ENCODE peak calls at places on chromosomes 2 and 18, in seven cellular contexts. V is IMR-90, J is H1, A is neuronal stem cell, O is mesendoderm, Q is H9, U is mesenchymal stem cell. I is an unnamed sample.

GRCh38 chr2:152376968-152377367 is 42.0 kb downstream of the FMNL2 start:
- DNase-seq in O (no peak), U (no peak), A (no peak), Q (no peak), J (no peak), V (no peak), I (peak; percentile 31)

GRCh38 chr2:190378883-190379237 is 29.3 kb upstream of the MFSD6 start:
- DNase-seq in O (no peak), A (no peak), V (no peak), U (no peak), Q (no peak), J (no peak), I (no peak)

GRCh38 chr2:24231461-24231881 is 56.6 kb downstream of the FAM228A start:
- DNase-seq in A (no peak), U (no peak), J (no peak), Q (no peak), V (peak; percentile 50), O (no peak), I (peak; percentile 13)

GRCh38 chr18:3207565-3207964 is 12.2 kb downstream of the MYOM1 start:
- DNase-seq in V (peak; percentile 20), Q (no peak), J (no peak), U (no peak), A (no peak), O (peak; percentile 40), I (peak; percentile 36)

GRCh38 chr2:10842506-10842905 is 29.9 kb upstream of the PDIA6 start:
- DNase-seq in Q (no peak), V (no peak), U (no peak), O (no peak), J (no peak), A (no peak), I (no peak)

GRCh38 chr2:49251766-49252165 is 97.5 kb upstream of the FSHR start:
- DNase-seq in U (peak; percentile 86), O (no peak), V (peak; percentile 77), Q (no peak), J (no peak), A (no peak), I (no peak)

GRCh38 chr2:226984461-226985226 is 148.8 kb downstream of the RHBDD1 start:
- DNase-seq in O (peak; percentile 67), J (no peak), V (no peak), U (no peak), A (no peak), Q (no peak), I (no peak)

GRCh38 chr18:25661836-25662235 is 309.9 kb upstream of the ZNF521 start:
- DNase-seq in Q (no peak), U (peak; percentile 66), A (no peak), O (peak; percentile 3), V (peak; percentile 17), J (no peak), I (peak; percentile 56)

GRCh38 chr2:439540-440465 is 151.9 kb upstream of the ALKAL2 start:
- DNase-seq in O (no peak), Q (peak; percentile 8), J (no peak), U (no peak), V (no peak), A (no peak), I (no peak)

GRCh38 chr2:39119732-39120520 is 925 bp downstream of the SOS1 start:
- DNase-seq in O (peak; percentile 71), Q (peak; percentile 51), U (peak; percentile 68), V (peak; percentile 49), A (peak; percentile 54), J (no peak), I (peak; percentile 73)

GRCh38 chr2:168851674-168852320 is 38.4 kb downstream of the SPC25 start:
- DNase-seq in V (peak; percentile 84), A (no peak), O (no peak), Q (no peak), J (no peak), U (peak; percentile 37), I (peak; percentile 40)

GRCh38 chr2:182542501-182543258 is 115.8 kb upstream of the PDE1A start:
- DNase-seq in J (no peak), V (peak; percentile 65), U (peak; percentile 53), O (no peak), Q (no peak), A (no peak), I (no peak)

GRCh38 chr2:112093216-112093615 is 38.1 kb downstream of the TMEM87B start:
- DNase-seq in V (peak; percentile 29), O (no peak), J (no peak), A (no peak), Q (no peak), U (no peak), I (no peak)

GRCh38 chr2:29053223-29053622 is 21.1 kb downstream of the PCARE start:
- DNase-seq in V (peak; percentile 10), U (no peak), Q (peak; percentile 65), O (peak; percentile 97), A (no peak), J (no peak), I (peak; percentile 61)

GRCh38 chr18:49026501-49027378 is 76.0 kb upstream of the SMAD7 start:
- DNase-seq in J (no peak), A (no peak), U (no peak), Q (no peak), O (no peak), V (no peak), I (no peak)

GRCh38 chr2:64613276-64613675 is 40.4 kb downstream of the SERTAD2 start:
- DNase-seq in A (no peak), O (no peak), U (no peak), V (no peak), Q (no peak), J (no peak), I (no peak)

GRCh38 chr2:143807677-143808076 is 678.5 kb downstream of the ARHGAP15 start:
- DNase-seq in U (peak; percentile 42), J (no peak), A (no peak), O (no peak), V (no peak), Q (no peak), I (no peak)

GRCh38 chr2:196170202-196170680 is 1.1 kb downstream of the STK17B start:
- DNase-seq in U (peak; percentile 77), J (no peak), A (no peak), V (peak; percentile 64), O (no peak), Q (no peak), I (peak; percentile 67)

GRCh38 chr2:33022989-33023731 is 76.4 kb downstream of the LTBP1 start:
- DNase-seq in J (no peak), U (peak; percentile 90), A (no peak), O (no peak), Q (no peak), V (peak; percentile 95), I (no peak)

GRCh38 chr2:128628206-128628605 is 309.5 kb upstream of the HS6ST1 start:
- DNase-seq in V (no peak), Q (no peak), J (no peak), U (no peak), O (no peak), A (no peak), I (no peak)

GRCh38 chr2:126172785-126173184 is 483.2 kb upstream of the GYPC start:
- DNase-seq in Q (no peak), V (no peak), O (peak; percentile 89), J (no peak), U (no peak), A (no peak), I (no peak)

GRCh38 chr2:126795661-126796060 is 103.0 kb upstream of the TEX51 start:
- DNase-seq in V (no peak), O (no peak), A (no peak), J (no peak), Q (no peak), U (no peak), I (no peak)

GRCh38 chr18:68440433-68440832 is 274.5 kb downstream of the TMX3 start:
- DNase-seq in O (no peak), A (no peak), J (no peak), Q (no peak), U (no peak), V (no peak), I (no peak)

GRCh38 chr2:196601430-196602306 is 37.8 kb upstream of the CCDC150 start:
- DNase-seq in U (peak; percentile 99), O (peak; percentile 52), Q (no peak), A (no peak), V (peak; percentile 97), J (no peak), I (peak; percentile 90)

GRCh38 chr2:161090401-161090800 is 69.8 kb upstream of the TANK start:
- DNase-seq in A (no peak), V (peak; percentile 12), J (no peak), U (no peak), O (no peak), Q (no peak), I (no peak)

GRCh38 chr2:80525152-80525551 is 220.6 kb upstream of the LRRTM1 start:
- DNase-seq in U (no peak), Q (no peak), A (no peak), V (no peak), J (no peak), O (no peak), I (no peak)

GRCh38 chr2:207133493-207133861 is 32.3 kb downstream of the KLF7 start:
- DNase-seq in J (no peak), A (no peak), O (no peak), U (no peak), Q (no peak), V (no peak), I (no peak)
- H3K4me1 ChIP-seq in J (peaks cover 10% of the 10 kb centered on the region), A (peaks cover 27% of the 10 kb centered on the region), O (peaks cover 21% of the 10 kb centered on the region), U (peaks cover 17% of the 10 kb centered on the region), Q (peaks cover 6% of the 10 kb centered on the region), V (peaks cover 42% of the 10 kb centered on the region), I (peaks cover 12% of the 10 kb centered on the region)

GRCh38 chr18:32289480-32290075 is 99.7 kb downstream of the MEP1B start:
- DNase-seq in J (no peak), Q (peak; percentile 60), V (peak; percentile 72), U (peak; percentile 78), A (peak; percentile 36), O (peak; percentile 82), I (peak; percentile 91)
- H3K4ac ChIP-seq in J (no peak overlapping the region), Q (no peak overlapping the region), V (no peak overlapping the region), U (no peak overlapping the region), A (no peak overlapping the region), O (no peak overlapping the region), I (no peak overlapping the region)

GRCh38 chr2:207154556-207155179 is 11.1 kb downstream of the KLF7 start:
- DNase-seq in J (no peak), U (no peak), Q (no peak), V (no peak), A (no peak), O (peak; percentile 82), I (no peak)
- H3K4me1 ChIP-seq in J (peaks cover 24% of the 10 kb centered on the region), U (peaks cover 13% of the 10 kb centered on the region), Q (peaks cover 24% of the 10 kb centered on the region), V (peaks cover 27% of the 10 kb centered on the region), A (peaks cover 17% of the 10 kb centered on the region), O (peaks cover 32% of the 10 kb centered on the region), I (peaks cover 21% of the 10 kb centered on the region)

GRCh38 chr2:141534671-141535359 is 596.0 kb downstream of the LRP1B start:
- DNase-seq in O (no peak), A (no peak), Q (no peak), U (no peak), V (no peak), J (no peak), I (no peak)

GRCh38 chr2:141524777-141525176 is 606.0 kb downstream of the LRP1B start:
- DNase-seq in U (no peak), O (no peak), A (no peak), V (no peak), J (no peak), Q (no peak), I (no peak)

GRCh38 chr2:141528990-141529389 is 601.8 kb downstream of the LRP1B start:
- DNase-seq in V (no peak), O (no peak), Q (no peak), A (no peak), J (no peak), U (peak; percentile 20), I (no peak)

GRCh38 chr2:141526760-141527159 is 604.1 kb downstream of the LRP1B start:
- DNase-seq in U (no peak), J (no peak), A (no peak), Q (no peak), O (no peak), V (no peak), I (no peak)

GRCh38 chr2:141529674-141530073 is 601.1 kb downstream of the LRP1B start:
- DNase-seq in O (no peak), V (no peak), Q (no peak), U (peak; percentile 22), A (no peak), J (no peak), I (no peak)
- H3K4ac ChIP-seq in O (no peak overlapping the region), V (no peak overlapping the region), Q (no peak overlapping the region), U (no peak overlapping the region), A (no peak overlapping the region), J (no peak overlapping the region), I (no peak overlapping the region)